ENCODE peak calls at places on chromosomes 5 and 9, in four cellular contexts. H is K562, R is WTC11, F is SK-N-SH. B is an unnamed sample.

GRCh38 chr5:174589011-174589410 is 135.4 kb upstream of the MSX2 start:
- DNase-seq in F (no peak), R (no peak), H (no peak), B (no peak)

GRCh38 chr9:105044458-105044857 is 116.5 kb upstream of the ABCA1 start:
- DNase-seq in R (no peak), F (no peak), H (no peak), B (no peak)

GRCh38 chr9:98135938-98136337 is 16.9 kb upstream of the TRIM14 start:
- DNase-seq in R (no peak), H (no peak), F (no peak), B (no peak)

GRCh38 chr9:113471143-113471542 is 7.6 kb downstream of the RGS3 start:
- DNase-seq in H (no peak), R (no peak), F (no peak), B (no peak)

GRCh38 chr9:76521906-76522305 is 62.9 kb downstream of the GCNT1 start:
- DNase-seq in R (no peak), F (no peak), H (no peak), B (no peak)

GRCh38 chr5:164191240-164191639 is 685.8 kb downstream of the MAT2B start:
- DNase-seq in R (no peak), F (no peak), H (no peak), B (no peak)

GRCh38 chr5:82291429-82291828 is 13.3 kb upstream of the RPS23 start:
- DNase-seq in F (no peak), H (no peak), R (no peak), B (no peak)

GRCh38 chr5:72842816-72843215 is 26.4 kb downstream of the TNPO1 start:
- DNase-seq in R (no peak), F (no peak), H (peak), B (no peak)

GRCh38 chr9:69195681-69196080 is 21.6 kb downstream of the TJP2 start:
- DNase-seq in R (no peak), F (no peak), H (no peak), B (no peak)

GRCh38 chr5:73299665-73300435 is 126.9 kb downstream of the TMEM174 start:
- DNase-seq in F (peak), H (no peak), R (peak), B (no peak)

GRCh38 chr9:33468215-33468730 is 5.5 kb downstream of the NOL6 start:
- DNase-seq in R (no peak), H (no peak), F (no peak), B (no peak)

GRCh38 chr9:38724749-38725148 is 4.8 kb upstream of the FAM240B start:
- DNase-seq in F (no peak), H (no peak), R (no peak), B (no peak)

GRCh38 chr9:109903515-109904138 is 123.6 kb downstream of the PALM2AKAP2 start:
- DNase-seq in F (peak), H (peak), R (peak), B (no peak)

GRCh38 chr5:73104326-73104725 is 16.0 kb upstream of the TMEM171 start:
- DNase-seq in H (no peak), R (no peak), F (no peak), B (no peak)

GRCh38 chr9:4891674-4892073 is 93.4 kb upstream of the JAK2 start:
- DNase-seq in H (no peak), F (no peak), R (no peak), B (no peak)

GRCh38 chr5:18220631-18221030 is 586.4 kb downstream of the TAF11L14 start:
- DNase-seq in R (no peak), F (no peak), H (no peak), B (no peak)

GRCh38 chr5:144236479-144236878 is 65.8 kb downstream of the KCTD16 start:
- DNase-seq in F (no peak), R (no peak), H (no peak), B (no peak)

GRCh38 chr5:180699042-180699441 is 40.8 kb downstream of the OR2Y1 start:
- DNase-seq in R (no peak), H (no peak), F (no peak), B (no peak)

GRCh38 chr5:180703912-180704311 is 35.9 kb downstream of the OR2Y1 start:
- DNase-seq in F (no peak), R (no peak), H (no peak), B (no peak)

GRCh38 chr5:180704362-180704761 is 35.5 kb downstream of the OR2Y1 start:
- DNase-seq in R (no peak), H (peak), F (no peak), B (no peak)
- TF ChIP-seq USF1 in R (no peak), H (no peak), F (no peak), B (no peak)

GRCh38 chr9:115167175-115167574 is 49.2 kb upstream of the TNC start:
- DNase-seq in R (no peak), H (no peak), F (no peak), B (no peak)

GRCh38 chr9:115172105-115172504 is 54.1 kb upstream of the TNC start:
- DNase-seq in R (no peak), H (no peak), F (no peak), B (no peak)

GRCh38 chr9:115169003-115169402 is 51.0 kb upstream of the TNC start:
- DNase-seq in H (no peak), F (no peak), R (no peak), B (no peak)

GRCh38 chr9:115165233-115165632 is 47.3 kb upstream of the TNC start:
- DNase-seq in H (no peak), R (no peak), F (no peak), B (no peak)

GRCh38 chr9:115170674-115171073 is 52.7 kb upstream of the TNC start:
- DNase-seq in H (no peak), R (no peak), F (no peak), B (no peak)
- TF ChIP-seq USF1 in H (no peak), R (no peak), F (no peak), B (no peak)

DNA sequence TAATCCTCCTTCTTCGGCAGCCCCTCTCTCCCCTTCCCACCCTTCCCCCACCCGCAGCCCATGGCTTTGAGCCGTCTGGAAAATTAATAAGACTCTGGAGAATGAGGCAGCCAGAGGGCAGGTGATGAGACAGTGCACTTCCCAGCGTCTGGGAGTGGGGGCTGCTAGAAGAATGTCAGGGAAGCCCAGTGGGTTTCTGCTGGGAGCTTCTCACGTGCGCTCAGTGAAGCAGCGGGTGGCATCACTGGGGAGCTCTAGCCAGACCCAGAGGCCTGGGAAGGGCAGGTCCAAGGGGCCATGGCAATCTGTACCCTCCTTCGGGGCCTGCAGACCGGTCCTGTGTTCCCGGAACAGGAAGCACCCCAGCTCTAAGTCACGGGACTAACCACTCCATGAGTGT is 164.9 kb upstream of the OTULINL start:
- DNase-seq in F (no peak), H (no peak), R (no peak), B (no peak)
- TF ChIP-seq USF1 in F (no peak), H (no peak), R (no peak), B (no peak)

GRCh38 chr5:74682636-74683035 is 2.4 kb upstream of the HEXB start:
- DNase-seq in H (no peak), F (no peak), R (no peak), B (no peak)
- TF ChIP-seq USF1 in H (no peak), F (no peak), R (no peak), B (no peak)